ENCODE peak calls at places on chromosomes 3 and 15, in eight cellular contexts. W is A549, O is stomach, I is transverse colon, K is body of pancreas, J is uterus, U is testis, M is HCT116. C is an unnamed sample.

GRCh38 chr15:69328739-69329138 is 30.0 kb downstream of the PAQR5 start:
- DNase-seq in K (no peak), U (no peak), W (no peak), J (no peak), O (no peak), M (no peak), I (peak; percentile 93), C (no peak)

GRCh38 chr3:64530434-64531049 is 157.3 kb downstream of the ADAMTS9 start:
- DNase-seq in J (peak; percentile 74), M (peak; percentile 21), K (peak; percentile 71), W (peak; percentile 16), U (peak; percentile 85), I (peak; percentile 70), O (peak; percentile 67), C (peak; percentile 31)

GRCh38 chr15:91490211-91490610 is 363.3 kb upstream of the SLCO3A1 start:
- DNase-seq in M (no peak), W (no peak), U (no peak), I (no peak), J (no peak), K (no peak), O (no peak), C (no peak)

GRCh38 chr15:40498418-40498817 is 27.6 kb downstream of the CHST14 start:
- DNase-seq in I (no peak), W (no peak), K (no peak), O (no peak), J (no peak), M (no peak), U (no peak), C (peak; percentile 73)

GRCh38 chr3:143327388-143327787 is 207.8 kb downstream of the CHST2 start:
- DNase-seq in I (no peak), M (no peak), U (no peak), J (no peak), K (no peak), W (no peak), O (no peak), C (no peak)

GRCh38 chr3:39287216-39287858 is 7.5 kb upstream of the CX3CR1 start:
- DNase-seq in I (no peak), U (no peak), K (no peak), J (no peak), O (no peak), M (no peak), W (peak; percentile 23), C (no peak)

GRCh38 chr15:100842756-100843730 is 36.6 kb upstream of the ALDH1A3 start:
- DNase-seq in J (no peak), M (no peak), O (no peak), K (no peak), U (no peak), I (no peak), W (no peak), C (no peak)

GRCh38 chr15:62792960-62793758 is 249.4 kb upstream of the TPM1 start:
- DNase-seq in W (no peak), K (no peak), I (no peak), M (no peak), J (no peak), U (no peak), O (no peak), C (no peak)

GRCh38 chr3:118714800-118715199 is 319.8 kb downstream of the IGSF11 start:
- DNase-seq in W (no peak), U (no peak), O (no peak), I (no peak), M (no peak), J (no peak), K (no peak), C (no peak)

GRCh38 chr15:76994001-76994400 is 925 bp upstream of the PSTPIP1 start:
- DNase-seq in I (peak; percentile 30), J (no peak), U (no peak), O (peak; percentile 44), W (peak; percentile 43), K (no peak), M (no peak), C (peak; percentile 44)

GRCh38 chr15:69997701-69998273 is 99.9 kb downstream of the TLE3 start:
- DNase-seq in M (peak; percentile 7), J (no peak), U (no peak), K (peak; percentile 38), O (peak; percentile 57), I (peak; percentile 84), W (peak; percentile 70), C (no peak)

GRCh38 chr15:66386204-66387123 is at the start of gene MAP2K1:
- DNase-seq in M (peak; percentile 90), J (peak; percentile 99), I (peak; percentile 99), O (peak; percentile 99), K (peak; percentile 99), W (peak; percentile 97), U (peak; percentile 98), C (peak; percentile 83)
- TF ChIP-seq POLR2A in M (peak; percentile 52), J (peak; percentile 29), I (peak; percentile 81), O (no peak), K (peak; percentile 90), W (peak; percentile 70), U (no peak), C (peak; percentile 72)

GRCh38 chr15:86138798-86139197 is 59.1 kb downstream of the AGBL1 start:
- DNase-seq in I (no peak), M (no peak), U (no peak), K (no peak), O (no peak), W (no peak), J (no peak), C (no peak)

GRCh38 chr15:86139828-86140227 is 60.2 kb downstream of the AGBL1 start:
- DNase-seq in J (no peak), I (no peak), K (no peak), U (peak; percentile 24), M (no peak), W (peak; percentile 18), O (no peak), C (no peak)

GRCh38 chr15:86135030-86135429 is 55.4 kb downstream of the AGBL1 start:
- DNase-seq in I (peak; percentile 7), J (peak; percentile 40), U (no peak), M (no peak), W (no peak), K (no peak), O (no peak), C (no peak)
- TF ChIP-seq POLR2A in I (no peak), J (no peak), U (no peak), M (no peak), W (no peak), K (no peak), O (no peak), C (no peak)

GRCh38 chr3:185824051-185824466 is 783 bp downstream of the IGF2BP2 start:
- DNase-seq in K (peak; percentile 15), I (peak; percentile 32), J (peak; percentile 14), U (no peak), M (no peak), O (peak; percentile 27), W (no peak), C (peak; percentile 34)

GRCh38 chr3:185822957-185823279 is 1.9 kb downstream of the IGF2BP2 start:
- DNase-seq in I (no peak), O (no peak), J (no peak), W (no peak), M (no peak), K (no peak), U (no peak), C (no peak)

GRCh38 chr3:185824467-185825378 is at the start of gene IGF2BP2:
- DNase-seq in K (peak; percentile 58), M (no peak), I (peak; percentile 87), J (peak; percentile 59), U (peak; percentile 25), W (peak; percentile 70), O (peak; percentile 78), C (peak; percentile 80)

GRCh38 chr3:185822221-185822956 is 2.5 kb downstream of the IGF2BP2 start:
- DNase-seq in J (no peak), I (no peak), O (no peak), U (no peak), K (no peak), M (no peak), W (no peak), C (peak; percentile 67)

DNA sequence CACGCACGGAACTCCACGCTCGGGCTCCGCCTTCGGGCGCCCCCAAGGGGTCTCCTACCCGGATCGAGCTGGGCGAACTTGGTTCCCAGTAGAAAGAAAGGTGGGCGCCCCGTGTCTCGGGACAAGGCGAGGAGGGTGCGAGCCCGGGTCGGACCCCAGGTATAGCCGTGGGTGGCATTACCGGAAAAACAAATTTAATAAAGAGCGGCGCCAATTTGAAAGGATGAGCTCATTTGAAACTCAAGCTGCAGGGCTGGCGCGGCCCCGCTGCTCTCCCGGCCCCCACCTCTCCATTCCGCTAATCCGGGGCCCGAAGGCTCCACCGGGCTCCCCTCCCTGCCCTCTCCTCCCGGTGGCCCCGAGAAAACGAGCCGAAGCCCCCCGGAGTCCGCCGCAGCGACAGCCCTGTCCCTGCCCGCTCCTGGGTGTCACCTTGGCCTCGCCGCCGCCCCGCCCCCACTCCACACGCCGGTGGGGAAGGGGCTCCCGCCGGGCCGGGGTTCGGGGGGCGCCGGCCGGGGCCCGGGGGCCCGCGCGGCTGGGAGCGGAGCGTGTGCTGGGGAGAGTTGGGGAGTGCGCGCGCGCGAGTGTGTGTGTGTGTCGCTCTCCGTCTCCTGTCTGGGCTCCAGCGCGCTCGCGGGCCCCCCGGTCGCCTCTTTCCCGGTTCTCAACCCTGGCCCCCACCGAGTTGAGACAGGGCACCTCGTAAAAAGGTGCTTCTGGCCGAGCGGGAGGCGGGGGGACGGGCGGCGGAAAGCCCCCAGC is 1.4 kb downstream of the IGF2BP2 start:
- DNase-seq in I (peak; percentile 53), U (peak; percentile 53), M (no peak), O (peak; percentile 59), K (peak; percentile 43), W (no peak), J (peak; percentile 22), C (peak; percentile 34)
- TF ChIP-seq POLR2A in I (no peak), U (no peak), M (peak; percentile 6), O (no peak), K (peak; percentile 30), W (no peak), J (no peak), C (no peak)

GRCh38 chr15:95134306-95135100 is 903.1 kb downstream of the MCTP2 start:
- DNase-seq in J (no peak), W (no peak), O (no peak), U (no peak), M (no peak), K (no peak), I (no peak), C (no peak)
- TF ChIP-seq POLR2A in J (no peak), W (no peak), O (no peak), U (no peak), M (no peak), K (no peak), I (no peak), C (no peak)

GRCh38 chr3:122513386-122514122 is 1.2 kb downstream of the KPNA1 start:
- DNase-seq in M (no peak), I (no peak), K (no peak), O (no peak), W (no peak), U (no peak), J (no peak), C (no peak)
- TF ChIP-seq POLR2A in M (no peak), I (no peak), K (no peak), O (no peak), W (no peak), U (no peak), J (no peak), C (no peak)

C was measured in H54.